ENCODE peak calls at places on chromosomes 6 and 20, in six cellular contexts. T, Q, Y, B, S and Z are unnamed samples.

GRCh38 chr20:32168184-32168910 is 39.2 kb downstream of the PLAGL2 start:
- DNase-seq in T (peak; percentile 49), B (no peak), S (no peak), Q (no peak), Y (no peak), Z (no peak)

GRCh38 chr20:58985656-58986055 is 4.6 kb downstream of the NELFCD start:
- DNase-seq in T (no peak), S (no peak), Y (no peak), B (no peak), Q (no peak), Z (no peak)

GRCh38 chr6:44201638-44202303 is 15.0 kb upstream of the MYMX start:
- DNase-seq in Y (peak; percentile 75), S (no peak), Q (no peak), T (no peak), B (no peak), Z (no peak)

GRCh38 chr20:37728635-37728983 is 34.8 kb downstream of the CTNNBL1 start:
- DNase-seq in S (no peak), Q (no peak), B (no peak), T (no peak), Y (no peak), Z (no peak)

GRCh38 chr20:4160761-4161305 is 145.5 kb upstream of the RNF24 start:
- DNase-seq in B (no peak), Y (no peak), T (peak; percentile 37), S (peak; percentile 50), Q (no peak), Z (no peak)

GRCh38 chr20:49540232-49540620 is 27.7 kb downstream of the PTGIS start:
- DNase-seq in Q (no peak), S (no peak), Y (no peak), T (no peak), B (no peak), Z (no peak)

GRCh38 chr20:23358923-23359572 is 2.9 kb upstream of the GZF1 start:
- DNase-seq in Q (no peak), B (no peak), Y (no peak), S (no peak), T (peak; percentile 82), Z (no peak)

GRCh38 chr6:43495409-43495941 is 14.7 kb downstream of the LRRC73 start:
- DNase-seq in T (peak; percentile 41), S (no peak), Y (no peak), B (no peak), Q (no peak), Z (no peak)

GRCh38 chr6:134170844-134171243 is 118.4 kb upstream of the SLC2A12 start:
- DNase-seq in T (no peak), B (no peak), S (no peak), Y (peak; percentile 17), Q (no peak), Z (no peak)

GRCh38 chr6:111477481-111477938 is 5.5 kb downstream of the REV3L start:
- DNase-seq in B (no peak), Q (peak; percentile 42), T (no peak), Y (no peak), S (no peak), Z (no peak)

GRCh38 chr6:122789862-122790739 is 1.0 kb downstream of the SMPDL3A start:
- DNase-seq in B (peak; percentile 13), S (no peak), T (no peak), Q (no peak), Y (peak; percentile 18), Z (peak; percentile 15)

GRCh38 chr6:26561533-26562466 is 23.6 kb downstream of the HMGN4 start:
- DNase-seq in Q (no peak), Y (no peak), T (peak; percentile 55), B (no peak), S (peak; percentile 32), Z (no peak)

GRCh38 chr20:56957737-56958553 is 308.5 kb downstream of the BMP7 start:
- DNase-seq in Y (no peak), B (no peak), Q (no peak), T (no peak), S (no peak), Z (no peak)

GRCh38 chr6:166488081-166488685 is 98.3 kb downstream of the RAMACL start:
- DNase-seq in S (no peak), Q (peak; percentile 80), Y (no peak), T (no peak), B (peak; percentile 55), Z (peak; percentile 53)

GRCh38 chr6:31639449-31639861 is 13.0 kb downstream of the BAG6 start:
- DNase-seq in B (no peak), S (no peak), Q (no peak), T (no peak), Y (no peak), Z (no peak)

GRCh38 chr6:40152701-40153100 is 218.4 kb upstream of the MOCS1 start:
- DNase-seq in B (no peak), T (no peak), S (no peak), Y (no peak), Q (no peak), Z (no peak)

GRCh38 chr6:70241031-70241430 is 61.9 kb downstream of the COL9A1 start:
- DNase-seq in B (no peak), Q (no peak), S (no peak), T (no peak), Y (no peak), Z (no peak)

GRCh38 chr20:59149678-59150504 is 13.7 kb upstream of the ZNF831 start:
- DNase-seq in Q (no peak), T (no peak), Y (no peak), S (no peak), B (no peak), Z (peak; percentile 41)

DNA sequence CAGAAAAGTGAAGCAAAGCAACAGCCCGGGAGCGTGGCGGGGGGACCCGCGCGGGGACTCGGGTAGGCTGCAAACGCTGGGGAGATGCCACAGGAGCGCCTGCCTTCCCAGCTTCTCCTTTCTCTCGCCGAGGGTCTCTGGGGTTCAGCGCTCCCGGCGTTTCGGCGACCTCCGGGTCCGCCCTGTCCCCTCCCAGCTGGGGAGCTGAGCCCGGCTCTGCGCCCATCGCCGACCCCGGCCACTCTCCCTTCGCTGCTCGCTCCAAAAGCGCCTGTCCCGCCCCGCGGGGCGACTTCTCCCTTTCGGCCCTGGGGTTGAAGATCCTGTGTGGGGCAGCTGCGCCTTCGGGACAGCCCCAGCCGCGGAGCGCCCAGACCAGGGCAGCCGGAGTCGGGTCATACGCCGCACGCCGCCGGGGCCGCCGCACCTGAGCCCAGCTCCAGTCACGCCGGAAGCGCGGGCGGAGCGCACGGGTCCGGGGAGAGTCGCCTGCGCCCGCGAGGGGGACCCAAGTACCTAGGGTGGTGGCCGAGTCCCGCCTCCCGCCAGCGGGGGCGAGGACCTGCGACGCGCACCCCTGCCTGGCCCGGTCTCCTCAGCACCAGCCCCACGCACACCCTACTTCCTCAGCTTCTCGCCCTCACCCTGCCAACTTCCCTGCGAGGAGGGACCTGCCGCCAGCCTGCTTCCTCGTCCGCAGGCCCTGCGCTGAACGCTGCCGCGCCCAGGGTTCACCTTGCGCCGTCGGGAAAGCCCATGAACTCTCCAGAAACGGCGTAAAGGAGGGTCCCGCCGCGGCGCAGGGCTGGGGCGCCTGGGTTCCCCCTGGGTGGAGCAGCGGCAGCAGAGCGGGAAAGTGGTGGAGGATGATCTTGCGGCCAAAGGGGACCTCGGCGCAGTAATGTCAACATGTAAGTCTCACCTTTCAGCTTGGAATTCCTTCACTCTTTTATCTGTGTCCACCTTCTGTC is at the start of gene ADGRG6:
- DNase-seq in S (peak; percentile 82), Q (no peak), T (peak; percentile 82), B (peak; percentile 20), Y (peak; percentile 22), Z (peak; percentile 24)
- TF ChIP-seq POLR2A in S (no peak), Q (no peak), T (peak; percentile 87), B (no peak), Y (no peak), Z (no peak)

GRCh38 chr6:17470953-17471335 is 77.5 kb downstream of the CAP2 start:
- DNase-seq in Q (no peak), B (no peak), T (no peak), S (no peak), Y (no peak), Z (no peak)

GRCh38 chr6:17472653-17473183 is 79.3 kb downstream of the CAP2 start:
- DNase-seq in Q (no peak), S (no peak), T (no peak), B (no peak), Y (no peak), Z (no peak)

GRCh38 chr6:17475845-17476244 is 82.5 kb downstream of the CAP2 start:
- DNase-seq in T (no peak), Y (no peak), Q (no peak), B (no peak), S (no peak), Z (no peak)

GRCh38 chr6:17474289-17474688 is 80.9 kb downstream of the CAP2 start:
- DNase-seq in T (no peak), Q (no peak), B (no peak), S (no peak), Y (no peak), Z (no peak)

DNA sequence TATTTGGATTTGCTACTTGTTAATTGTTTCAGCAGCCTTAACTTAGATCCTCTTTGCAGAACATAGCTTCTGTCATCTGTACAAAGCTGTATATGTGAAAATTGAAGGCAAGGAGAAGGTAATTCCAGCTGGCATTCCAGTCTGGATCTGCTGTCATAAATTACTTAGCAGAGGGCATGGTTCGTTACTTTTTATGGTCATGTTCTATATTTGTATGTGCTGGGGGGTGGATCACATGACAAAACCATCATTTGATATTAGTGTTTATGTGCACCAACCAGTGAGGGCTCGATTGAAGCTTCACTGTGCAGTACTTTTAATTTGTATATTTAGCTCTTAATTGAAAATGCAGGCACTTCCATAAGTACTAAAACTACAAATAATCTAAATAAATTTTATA is 80.2 kb downstream of the CAP2 start:
- DNase-seq in B (no peak), Q (no peak), S (no peak), Y (no peak), T (no peak), Z (no peak)
- TF ChIP-seq POLR2AphosphoS5 in B (no peak), Q (no peak), S (no peak), Y (no peak), T (no peak), Z (no peak)

DNA sequence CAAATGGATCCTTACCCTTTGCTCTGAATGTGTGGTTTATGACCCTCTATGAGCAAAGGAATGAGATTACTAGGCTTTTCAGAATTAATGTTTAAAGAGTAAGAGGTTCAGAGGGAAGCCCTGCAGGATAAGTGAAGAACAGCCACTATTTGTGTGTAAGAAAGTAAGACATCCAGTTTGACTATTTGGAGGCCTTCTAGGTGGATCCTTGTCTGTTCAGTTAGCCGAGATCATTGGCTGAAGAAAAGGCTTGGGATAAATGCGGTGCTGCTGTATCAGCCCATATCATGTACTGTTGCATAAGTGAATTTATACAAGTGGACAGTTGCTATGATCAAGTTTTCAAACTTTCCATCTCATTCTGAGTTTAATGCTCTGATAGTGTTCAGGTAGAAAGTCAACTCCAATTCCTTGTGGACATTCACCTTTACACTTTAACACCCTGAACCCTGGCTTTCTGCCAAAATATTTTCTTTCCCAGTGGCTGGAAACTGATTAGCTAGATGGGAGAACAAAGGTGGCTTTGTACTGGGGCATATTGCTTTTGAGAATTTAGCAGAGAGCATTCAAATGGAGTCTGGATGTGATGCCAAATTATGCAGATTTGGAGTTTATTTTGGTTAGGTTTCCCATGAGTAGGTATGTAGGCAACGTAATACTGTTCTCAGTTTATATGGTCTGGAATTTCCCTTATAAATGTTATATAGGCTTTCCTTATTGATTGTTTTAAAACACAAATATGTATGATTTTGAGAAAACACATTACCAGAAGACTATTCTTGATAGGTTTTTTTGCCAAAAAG is 15.0 kb downstream of the PARD6B start:
- DNase-seq in S (no peak), Q (no peak), B (no peak), Y (no peak), T (peak; percentile 99), Z (no peak)
- TF ChIP-seq TAF1 in S (no peak), Q (no peak), B (no peak), Y (no peak), T (no peak), Z (no peak)

GRCh38 chr6:12293234-12293930 is 3.2 kb downstream of the EDN1 start:
- DNase-seq in S (no peak), B (no peak), T (no peak), Y (no peak), Q (no peak), Z (no peak)
- TF ChIP-seq POLR2A in S (no peak), B (no peak), T (no peak), Y (no peak), Q (no peak), Z (no peak)